ENCODE peak calls at places on chromosomes 11 and 22, in eight cellular contexts. One of them, this sample, is unnamed.

GRCh38 chr11:120031612-120032600 is 106.0 kb downstream of the TRIM29 start:
- DNase-seq in OCI-LY7: no peak
- DNase-seq in brain microvascular endothelial cell: no peak
- DNase-seq in tibial artery: no peak
- DNase-seq in hepatocyte: no peak
- DNase-seq in astrocyte of the spinal cord: no peak
- DNase-seq in HL-60: no peak
- DNase-seq in small intestine: no peak
- DNase-seq in this sample: no peak

GRCh38 chr11:57276857-57277505 is 39.9 kb upstream of the APLNR start:
- DNase-seq in OCI-LY7: no peak
- DNase-seq in brain microvascular endothelial cell: no peak
- DNase-seq in tibial artery: no peak
- DNase-seq in hepatocyte: no peak
- DNase-seq in astrocyte of the spinal cord: no peak
- DNase-seq in HL-60: peak
- DNase-seq in small intestine: peak
- DNase-seq in this sample: no peak

GRCh38 chr11:45339754-45340519 is 53.8 kb upstream of the SYT13 start:
- DNase-seq in OCI-LY7: peak
- DNase-seq in brain microvascular endothelial cell: peak
- DNase-seq in tibial artery: peak
- DNase-seq in hepatocyte: peak
- DNase-seq in astrocyte of the spinal cord: peak
- DNase-seq in HL-60: peak
- DNase-seq in small intestine: peak
- DNase-seq in this sample: peak

GRCh38 chr22:42284643-42285181 is 14.3 kb upstream of the TCF20 start:
- DNase-seq in OCI-LY7: no peak
- DNase-seq in brain microvascular endothelial cell: no peak
- DNase-seq in tibial artery: no peak
- DNase-seq in hepatocyte: no peak
- DNase-seq in astrocyte of the spinal cord: no peak
- DNase-seq in HL-60: no peak
- DNase-seq in small intestine: no peak
- DNase-seq in this sample: no peak

GRCh38 chr11:104771782-104772181 is 126.5 kb downstream of the CASP12 start:
- DNase-seq in OCI-LY7: no peak
- DNase-seq in brain microvascular endothelial cell: no peak
- DNase-seq in tibial artery: no peak
- DNase-seq in hepatocyte: no peak
- DNase-seq in astrocyte of the spinal cord: peak
- DNase-seq in HL-60: no peak
- DNase-seq in small intestine: no peak
- DNase-seq in this sample: no peak

GRCh38 chr11:35661539-35661938 is 1.0 kb upstream of the TRIM44 start:
- DNase-seq in OCI-LY7: no peak
- DNase-seq in brain microvascular endothelial cell: no peak
- DNase-seq in tibial artery: no peak
- DNase-seq in hepatocyte: no peak
- DNase-seq in astrocyte of the spinal cord: no peak
- DNase-seq in HL-60: no peak
- DNase-seq in small intestine: no peak
- DNase-seq in this sample: no peak

GRCh38 chr11:43788394-43788793 is 92.2 kb upstream of the ALKBH3 start:
- DNase-seq in OCI-LY7: peak
- DNase-seq in brain microvascular endothelial cell: no peak
- DNase-seq in tibial artery: peak
- DNase-seq in hepatocyte: peak
- DNase-seq in astrocyte of the spinal cord: no peak
- DNase-seq in HL-60: peak
- DNase-seq in small intestine: peak
- DNase-seq in this sample: peak

GRCh38 chr11:65506316-65506769 is 7.5 kb downstream of the MALAT1 start:
- DNase-seq in OCI-LY7: no peak
- DNase-seq in brain microvascular endothelial cell: no peak
- DNase-seq in tibial artery: no peak
- DNase-seq in hepatocyte: no peak
- DNase-seq in astrocyte of the spinal cord: no peak
- DNase-seq in HL-60: no peak
- DNase-seq in small intestine: no peak
- DNase-seq in this sample: no peak

GRCh38 chr11:93467054-93467453 is 76.1 kb downstream of the SMCO4 start:
- DNase-seq in OCI-LY7: no peak
- DNase-seq in brain microvascular endothelial cell: no peak
- DNase-seq in tibial artery: no peak
- DNase-seq in hepatocyte: no peak
- DNase-seq in astrocyte of the spinal cord: no peak
- DNase-seq in HL-60: no peak
- DNase-seq in small intestine: no peak
- DNase-seq in this sample: no peak

GRCh38 chr22:30751529-30751928 is 56.9 kb downstream of the OSBP2 start:
- DNase-seq in OCI-LY7: no peak
- DNase-seq in brain microvascular endothelial cell: no peak
- DNase-seq in tibial artery: no peak
- DNase-seq in hepatocyte: no peak
- DNase-seq in astrocyte of the spinal cord: no peak
- DNase-seq in HL-60: no peak
- DNase-seq in small intestine: no peak
- DNase-seq in this sample: no peak

GRCh38 chr11:69178819-69179482 is 23.2 kb downstream of the SMIM38 start:
- DNase-seq in OCI-LY7: no peak
- DNase-seq in brain microvascular endothelial cell: no peak
- DNase-seq in tibial artery: no peak
- DNase-seq in hepatocyte: no peak
- DNase-seq in astrocyte of the spinal cord: no peak
- DNase-seq in HL-60: no peak
- DNase-seq in small intestine: no peak
- DNase-seq in this sample: no peak

GRCh38 chr11:75589933-75590332 is 27.9 kb downstream of the SERPINH1 start:
- DNase-seq in OCI-LY7: no peak
- DNase-seq in brain microvascular endothelial cell: no peak
- DNase-seq in tibial artery: no peak
- DNase-seq in hepatocyte: no peak
- DNase-seq in astrocyte of the spinal cord: no peak
- DNase-seq in HL-60: no peak
- DNase-seq in small intestine: no peak
- DNase-seq in this sample: no peak

GRCh38 chr11:32334822-32335221 is 100.5 kb downstream of the WT1 start:
- DNase-seq in OCI-LY7: no peak
- DNase-seq in brain microvascular endothelial cell: no peak
- DNase-seq in tibial artery: no peak
- DNase-seq in hepatocyte: peak
- DNase-seq in astrocyte of the spinal cord: no peak
- DNase-seq in HL-60: peak
- DNase-seq in small intestine: peak
- DNase-seq in this sample: no peak

GRCh38 chr11:12016246-12016645 is 7.8 kb upstream of the DKK3 start:
- DNase-seq in OCI-LY7: no peak
- DNase-seq in brain microvascular endothelial cell: no peak
- DNase-seq in tibial artery: no peak
- DNase-seq in hepatocyte: no peak
- DNase-seq in astrocyte of the spinal cord: no peak
- DNase-seq in HL-60: no peak
- DNase-seq in small intestine: no peak
- DNase-seq in this sample: no peak

GRCh38 chr11:47948137-47948536 is 32.2 kb upstream of the PTPRJ start:
- DNase-seq in OCI-LY7: no peak
- DNase-seq in brain microvascular endothelial cell: no peak
- DNase-seq in tibial artery: no peak
- DNase-seq in hepatocyte: no peak
- DNase-seq in astrocyte of the spinal cord: no peak
- DNase-seq in HL-60: no peak
- DNase-seq in small intestine: no peak
- DNase-seq in this sample: no peak

GRCh38 chr11:68978626-68978930 is 2.2 kb downstream of the MRGPRD start:
- DNase-seq in OCI-LY7: no peak
- DNase-seq in brain microvascular endothelial cell: no peak
- DNase-seq in tibial artery: no peak
- DNase-seq in hepatocyte: peak
- DNase-seq in astrocyte of the spinal cord: no peak
- DNase-seq in HL-60: no peak
- DNase-seq in small intestine: no peak
- DNase-seq in this sample: no peak

GRCh38 chr22:30481711-30482110 is 9.9 kb upstream of the SEC14L3 start:
- DNase-seq in OCI-LY7: no peak
- DNase-seq in brain microvascular endothelial cell: no peak
- DNase-seq in tibial artery: no peak
- DNase-seq in hepatocyte: no peak
- DNase-seq in astrocyte of the spinal cord: no peak
- DNase-seq in HL-60: no peak
- DNase-seq in small intestine: no peak
- DNase-seq in this sample: no peak

GRCh38 chr11:3855808-3856491 is 486 bp downstream of the STIM1 start:
- DNase-seq in OCI-LY7: peak
- DNase-seq in brain microvascular endothelial cell: no peak
- DNase-seq in tibial artery: peak
- DNase-seq in hepatocyte: peak
- DNase-seq in astrocyte of the spinal cord: no peak
- DNase-seq in HL-60: peak
- DNase-seq in small intestine: peak
- DNase-seq in this sample: no peak

GRCh38 chr11:87493516-87493915 is 455.8 kb downstream of the TMEM135 start:
- DNase-seq in OCI-LY7: no peak
- DNase-seq in brain microvascular endothelial cell: no peak
- DNase-seq in tibial artery: no peak
- DNase-seq in hepatocyte: no peak
- DNase-seq in astrocyte of the spinal cord: peak
- DNase-seq in HL-60: no peak
- DNase-seq in small intestine: no peak
- DNase-seq in this sample: no peak

DNA sequence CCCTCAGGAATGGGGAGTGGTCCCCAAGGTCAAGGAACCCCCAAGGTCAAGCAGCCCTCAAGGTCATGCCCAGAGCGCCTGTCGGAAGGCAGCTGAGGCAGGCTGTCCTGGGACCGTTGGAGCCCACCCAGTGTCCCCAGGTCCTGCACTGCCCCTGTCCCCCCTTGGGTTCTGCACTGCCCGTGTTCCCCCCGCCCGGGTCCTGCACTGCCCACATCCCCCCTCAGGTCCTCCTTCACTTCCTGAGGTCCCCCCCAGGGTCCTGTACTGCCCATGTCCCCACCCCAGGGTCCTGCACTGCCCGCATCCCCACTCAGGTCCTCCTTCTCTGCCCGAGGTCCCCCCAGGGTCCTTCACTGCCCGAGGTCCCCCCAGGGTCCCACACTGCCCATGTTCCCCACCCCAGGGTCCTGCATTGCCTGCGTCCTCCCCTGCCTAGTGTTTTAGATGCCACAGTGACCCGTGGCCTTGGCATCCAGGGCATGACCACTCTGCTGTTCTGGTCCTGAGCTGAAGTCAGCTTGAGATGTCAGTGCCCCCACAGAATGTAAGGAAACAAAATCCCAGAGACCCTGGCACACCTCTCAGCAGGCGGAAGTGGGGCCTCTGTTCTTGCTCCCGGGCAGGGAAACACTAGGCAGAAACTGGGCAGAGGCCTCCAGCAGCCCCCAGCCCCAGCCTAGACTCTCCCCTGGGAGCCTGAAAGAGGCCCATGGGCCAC is 1072.9 kb downstream of the BRD1 start:
- DNase-seq in OCI-LY7: no peak
- DNase-seq in brain microvascular endothelial cell: no peak
- DNase-seq in tibial artery: no peak
- DNase-seq in hepatocyte: peak
- DNase-seq in astrocyte of the spinal cord: no peak
- DNase-seq in HL-60: no peak
- DNase-seq in small intestine: no peak
- DNase-seq in this sample: no peak
- H3K4me3 ChIP-seq in OCI-LY7: no peak
- H3K4me3 ChIP-seq in brain microvascular endothelial cell: no peak
- H3K4me3 ChIP-seq in tibial artery: no peak
- H3K4me3 ChIP-seq in hepatocyte: no peak
- H3K4me3 ChIP-seq in astrocyte of the spinal cord: no peak
- H3K4me3 ChIP-seq in HL-60: no peak
- H3K4me3 ChIP-seq in small intestine: no peak
- H3K4me3 ChIP-seq in this sample: no peak

DNA sequence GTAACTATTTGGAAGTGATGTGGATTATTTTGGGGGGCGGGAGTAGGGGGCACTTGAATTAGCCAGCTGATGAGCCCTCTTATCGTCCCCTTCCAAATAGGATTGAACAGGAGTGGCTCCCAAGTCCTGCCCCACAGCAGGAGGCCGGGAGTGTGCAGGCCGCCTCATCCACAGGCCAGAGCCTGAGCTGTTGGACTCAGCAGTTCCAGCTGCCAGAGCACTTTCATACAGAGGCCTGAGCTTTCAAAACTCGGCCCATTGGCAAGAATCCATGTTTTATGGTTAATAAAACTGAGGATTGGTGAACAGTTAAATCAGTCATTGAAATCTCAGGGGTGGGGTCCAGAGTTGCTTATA is 9.6 kb downstream of the FAM118A start:
- DNase-seq in OCI-LY7: no peak
- DNase-seq in brain microvascular endothelial cell: peak
- DNase-seq in tibial artery: no peak
- DNase-seq in hepatocyte: peak
- DNase-seq in astrocyte of the spinal cord: peak
- DNase-seq in HL-60: no peak
- DNase-seq in small intestine: no peak
- DNase-seq in this sample: no peak
- H3K4me3 ChIP-seq in OCI-LY7: no peak
- H3K4me3 ChIP-seq in brain microvascular endothelial cell: no peak
- H3K4me3 ChIP-seq in tibial artery: no peak
- H3K4me3 ChIP-seq in hepatocyte: no peak
- H3K4me3 ChIP-seq in astrocyte of the spinal cord: no peak
- H3K4me3 ChIP-seq in HL-60: no peak
- H3K4me3 ChIP-seq in small intestine: no peak
- H3K4me3 ChIP-seq in this sample: no peak

GRCh38 chr11:10674991-10675440 is 18.5 kb downstream of the IRAG1 start:
- DNase-seq in OCI-LY7: no peak
- DNase-seq in brain microvascular endothelial cell: no peak
- DNase-seq in tibial artery: peak
- DNase-seq in hepatocyte: no peak
- DNase-seq in astrocyte of the spinal cord: no peak
- DNase-seq in HL-60: no peak
- DNase-seq in small intestine: peak
- DNase-seq in this sample: no peak
- H3K4me3 ChIP-seq in OCI-LY7: no peak
- H3K4me3 ChIP-seq in brain microvascular endothelial cell: no peak
- H3K4me3 ChIP-seq in tibial artery: peak
- H3K4me3 ChIP-seq in hepatocyte: no peak
- H3K4me3 ChIP-seq in astrocyte of the spinal cord: no peak
- H3K4me3 ChIP-seq in HL-60: no peak
- H3K4me3 ChIP-seq in small intestine: no peak
- H3K4me3 ChIP-seq in this sample: no peak

GRCh38 chr11:23674866-23675265 is 814.6 kb upstream of the CCDC179 start:
- DNase-seq in OCI-LY7: no peak
- DNase-seq in brain microvascular endothelial cell: no peak
- DNase-seq in tibial artery: no peak
- DNase-seq in hepatocyte: no peak
- DNase-seq in astrocyte of the spinal cord: no peak
- DNase-seq in HL-60: no peak
- DNase-seq in small intestine: no peak
- DNase-seq in this sample: no peak

GRCh38 chr11:23679041-23679440 is 817.8 kb upstream of the LUZP2 start:
- DNase-seq in OCI-LY7: no peak
- DNase-seq in brain microvascular endothelial cell: no peak
- DNase-seq in tibial artery: no peak
- DNase-seq in hepatocyte: no peak
- DNase-seq in astrocyte of the spinal cord: no peak
- DNase-seq in HL-60: no peak
- DNase-seq in small intestine: no peak
- DNase-seq in this sample: no peak

GRCh38 chr11:23679981-23680380 is 816.9 kb upstream of the LUZP2 start:
- DNase-seq in OCI-LY7: no peak
- DNase-seq in brain microvascular endothelial cell: no peak
- DNase-seq in tibial artery: no peak
- DNase-seq in hepatocyte: no peak
- DNase-seq in astrocyte of the spinal cord: no peak
- DNase-seq in HL-60: no peak
- DNase-seq in small intestine: no peak
- DNase-seq in this sample: no peak

GRCh38 chr11:23680488-23681230 is 816.2 kb upstream of the LUZP2 start:
- DNase-seq in OCI-LY7: no peak
- DNase-seq in brain microvascular endothelial cell: no peak
- DNase-seq in tibial artery: no peak
- DNase-seq in hepatocyte: no peak
- DNase-seq in astrocyte of the spinal cord: no peak
- DNase-seq in HL-60: no peak
- DNase-seq in small intestine: no peak
- DNase-seq in this sample: no peak
- H3K4me3 ChIP-seq in OCI-LY7: no peak
- H3K4me3 ChIP-seq in brain microvascular endothelial cell: no peak
- H3K4me3 ChIP-seq in tibial artery: no peak
- H3K4me3 ChIP-seq in hepatocyte: no peak
- H3K4me3 ChIP-seq in astrocyte of the spinal cord: no peak
- H3K4me3 ChIP-seq in HL-60: no peak
- H3K4me3 ChIP-seq in small intestine: no peak
- H3K4me3 ChIP-seq in this sample: no peak